ENCODE peak calls at places on chromosomes 2 and 18, in five cellular contexts. One of them, this sample, is unnamed.

GRCh38 chr2:157725856-157726255 is 97.2 kb upstream of the ACVR1C start:
- DNase-seq in A549: no peak
- DNase-seq in foreskin fibroblast: no peak
- DNase-seq in neural progenitor cell: no peak
- DNase-seq in tibial artery: no peak
- DNase-seq in this sample: no peak

GRCh38 chr2:73919596-73920228 is 7.0 kb upstream of the DGUOK start:
- DNase-seq in A549: no peak
- DNase-seq in foreskin fibroblast: no peak
- DNase-seq in neural progenitor cell: no peak
- DNase-seq in tibial artery: no peak
- DNase-seq in this sample: no peak

GRCh38 chr2:134576478-134576877 is 142.3 kb downstream of the TMEM163 start:
- DNase-seq in A549: no peak
- DNase-seq in foreskin fibroblast: no peak
- DNase-seq in neural progenitor cell: no peak
- DNase-seq in tibial artery: no peak
- DNase-seq in this sample: no peak

GRCh38 chr2:41197781-41198180 is 745.9 kb upstream of the SLC8A1 start:
- DNase-seq in A549: no peak
- DNase-seq in foreskin fibroblast: no peak
- DNase-seq in neural progenitor cell: peak
- DNase-seq in tibial artery: no peak
- DNase-seq in this sample: peak

GRCh38 chr18:5414546-5414945 is 119.0 kb upstream of the ZBTB14 start:
- DNase-seq in A549: no peak
- DNase-seq in foreskin fibroblast: no peak
- DNase-seq in neural progenitor cell: peak
- DNase-seq in tibial artery: no peak
- DNase-seq in this sample: no peak

GRCh38 chr2:20012282-20013060 is at the start of gene MATN3:
- DNase-seq in A549: peak
- DNase-seq in foreskin fibroblast: peak
- DNase-seq in neural progenitor cell: peak
- DNase-seq in tibial artery: no peak
- DNase-seq in this sample: peak

GRCh38 chr2:225526731-225527427 is 127.4 kb downstream of the NYAP2 start:
- DNase-seq in A549: no peak
- DNase-seq in foreskin fibroblast: no peak
- DNase-seq in neural progenitor cell: no peak
- DNase-seq in tibial artery: no peak
- DNase-seq in this sample: no peak

GRCh38 chr2:107197601-107198000 is 311.6 kb upstream of the ST6GAL2 start:
- DNase-seq in A549: peak
- DNase-seq in foreskin fibroblast: no peak
- DNase-seq in neural progenitor cell: no peak
- DNase-seq in tibial artery: no peak
- DNase-seq in this sample: no peak

GRCh38 chr2:46873632-46874068 is 42.0 kb downstream of the MCFD2 start:
- DNase-seq in A549: peak
- DNase-seq in foreskin fibroblast: peak
- DNase-seq in neural progenitor cell: no peak
- DNase-seq in tibial artery: peak
- DNase-seq in this sample: peak

GRCh38 chr18:79640064-79640672 is 39.4 kb upstream of the CTDP1 start:
- DNase-seq in A549: no peak
- DNase-seq in foreskin fibroblast: no peak
- DNase-seq in neural progenitor cell: no peak
- DNase-seq in tibial artery: no peak
- DNase-seq in this sample: no peak
- H3K4me3 ChIP-seq in A549: no peak
- H3K4me3 ChIP-seq in foreskin fibroblast: no peak
- H3K4me3 ChIP-seq in neural progenitor cell: no peak
- H3K4me3 ChIP-seq in tibial artery: no peak
- H3K4me3 ChIP-seq in this sample: no peak

GRCh38 chr2:172196768-172197322 is 94.1 kb upstream of the DLX2 start:
- DNase-seq in A549: no peak
- DNase-seq in foreskin fibroblast: peak
- DNase-seq in neural progenitor cell: no peak
- DNase-seq in tibial artery: no peak
- DNase-seq in this sample: peak

GRCh38 chr2:172195836-172196376 is 93.2 kb upstream of the DLX2 start:
- DNase-seq in A549: no peak
- DNase-seq in foreskin fibroblast: no peak
- DNase-seq in neural progenitor cell: no peak
- DNase-seq in tibial artery: no peak
- DNase-seq in this sample: peak

GRCh38 chr2:172200495-172201085 is 97.9 kb upstream of the DLX2 start:
- DNase-seq in A549: peak
- DNase-seq in foreskin fibroblast: peak
- DNase-seq in neural progenitor cell: peak
- DNase-seq in tibial artery: no peak
- DNase-seq in this sample: peak

GRCh38 chr2:172198908-172199307 is 96.2 kb upstream of the DLX2 start:
- DNase-seq in A549: no peak
- DNase-seq in foreskin fibroblast: no peak
- DNase-seq in neural progenitor cell: no peak
- DNase-seq in tibial artery: no peak
- DNase-seq in this sample: peak

GRCh38 chr2:172198361-172198760 is 95.7 kb upstream of the DLX2 start:
- DNase-seq in A549: no peak
- DNase-seq in foreskin fibroblast: no peak
- DNase-seq in neural progenitor cell: no peak
- DNase-seq in tibial artery: no peak
- DNase-seq in this sample: no peak
- TF ChIP-seq CTCF in A549: no peak
- TF ChIP-seq CTCF in foreskin fibroblast: no peak
- TF ChIP-seq CTCF in neural progenitor cell: no peak
- TF ChIP-seq CTCF in tibial artery: no peak
- TF ChIP-seq CTCF in this sample: no peak

DNA sequence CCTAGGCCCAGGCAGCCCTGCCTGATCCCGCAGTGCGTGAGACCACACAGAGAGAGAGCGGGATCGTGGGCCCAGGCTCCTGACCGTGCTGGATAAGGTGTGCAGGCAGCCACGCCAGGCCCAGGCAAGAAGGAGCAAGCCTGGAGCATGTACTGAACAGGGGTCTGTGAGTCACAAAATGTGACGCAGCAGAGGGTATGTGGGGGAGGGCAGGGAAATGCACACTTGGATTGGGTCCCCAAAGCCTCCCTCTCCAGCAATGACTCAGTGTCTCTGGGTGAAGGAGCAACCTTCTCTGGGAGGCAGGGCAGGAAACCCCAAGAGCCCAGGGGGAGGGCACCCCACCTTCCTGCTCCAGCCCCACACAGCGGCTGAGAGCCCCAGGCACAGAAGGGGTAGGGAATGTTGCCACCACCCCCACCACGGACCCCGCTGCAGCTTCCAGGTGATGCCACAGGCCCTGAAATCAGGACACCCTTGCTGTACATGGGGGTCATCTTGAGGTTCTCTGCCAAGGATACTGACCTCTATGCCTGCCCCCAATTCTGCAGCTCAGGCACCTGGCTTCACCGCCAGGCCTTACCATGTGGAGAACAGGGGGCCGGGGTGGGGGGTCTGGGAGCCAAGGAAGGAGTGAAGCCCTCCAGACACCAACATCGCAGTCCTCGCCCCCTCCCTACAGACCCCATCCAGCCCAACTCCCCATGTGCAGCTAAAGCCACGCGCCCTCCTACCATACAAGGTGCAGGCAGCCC is 1.3 kb upstream of the GPC1 start:
- DNase-seq in A549: peak
- DNase-seq in foreskin fibroblast: peak
- DNase-seq in neural progenitor cell: no peak
- DNase-seq in tibial artery: peak
- DNase-seq in this sample: peak
- H3K4me3 ChIP-seq in A549: peak
- H3K4me3 ChIP-seq in foreskin fibroblast: peak
- H3K4me3 ChIP-seq in neural progenitor cell: peak
- H3K4me3 ChIP-seq in tibial artery: peak
- H3K4me3 ChIP-seq in this sample: peak

DNA sequence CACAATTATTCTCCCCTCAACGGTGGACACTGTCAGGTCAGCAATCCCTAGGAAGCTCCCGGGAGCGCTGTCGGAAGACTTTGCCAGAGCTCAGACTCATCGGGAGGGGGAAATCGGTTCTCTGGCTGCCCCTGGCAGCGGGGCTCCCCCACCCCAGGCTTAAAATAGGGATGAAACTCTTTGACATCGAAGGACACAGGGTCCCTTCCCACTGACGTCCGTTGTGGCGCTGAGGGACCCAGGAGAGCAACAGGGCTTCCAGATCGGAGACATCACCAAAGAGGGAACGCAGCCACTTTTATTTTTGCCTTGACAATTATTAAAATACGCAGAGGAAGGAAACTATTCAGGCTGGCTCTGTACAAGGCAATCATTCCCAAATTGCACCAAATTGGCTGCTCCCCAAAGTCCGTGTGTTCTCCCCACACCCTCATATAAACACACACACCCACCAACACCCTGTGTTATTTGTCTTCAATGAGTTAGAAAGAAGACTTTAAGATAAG is 249.0 kb downstream of the CDH20 start:
- DNase-seq in A549: no peak
- DNase-seq in foreskin fibroblast: no peak
- DNase-seq in neural progenitor cell: no peak
- DNase-seq in tibial artery: no peak
- DNase-seq in this sample: no peak
- TF ChIP-seq CTCF in A549: no peak
- TF ChIP-seq CTCF in foreskin fibroblast: no peak
- TF ChIP-seq CTCF in neural progenitor cell: no peak
- TF ChIP-seq CTCF in tibial artery: no peak
- TF ChIP-seq CTCF in this sample: no peak

DNA sequence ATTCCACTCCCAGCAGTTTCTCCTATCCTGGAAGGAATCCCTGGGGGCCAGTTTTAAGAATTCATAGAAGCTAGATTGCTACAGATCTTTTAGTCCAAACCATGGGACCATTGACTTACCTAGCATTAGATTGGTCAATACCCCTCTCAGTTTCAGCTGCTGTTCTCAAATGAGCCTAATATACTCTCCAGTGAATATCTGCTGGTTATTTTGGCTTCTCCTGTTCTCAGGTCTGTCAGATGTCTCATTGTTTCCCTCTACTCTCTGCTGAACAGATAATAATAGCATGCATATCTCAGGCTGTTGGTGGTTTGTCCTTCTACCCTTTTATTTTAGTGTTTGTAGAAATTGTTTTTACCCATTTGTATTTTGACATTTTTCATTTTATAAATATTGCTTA is 99.5 kb downstream of the FHOD3 start:
- DNase-seq in A549: no peak
- DNase-seq in foreskin fibroblast: no peak
- DNase-seq in neural progenitor cell: no peak
- DNase-seq in tibial artery: no peak
- DNase-seq in this sample: no peak
- H3K4me3 ChIP-seq in A549: no peak
- H3K4me3 ChIP-seq in foreskin fibroblast: no peak
- H3K4me3 ChIP-seq in neural progenitor cell: no peak
- H3K4me3 ChIP-seq in tibial artery: no peak
- H3K4me3 ChIP-seq in this sample: no peak

This sample was measured in epithelial cell of esophagus.